ENCODE peak calls at places on chromosomes 12 and 14, in four cellular contexts. K, O, S and I are unnamed samples.

GRCh38 chr12:6958609-6959375 is 7.6 kb downstream of the PTPN6 start:
- DNase-seq in K (no peak), O (no peak), S (no peak), I (no peak)

GRCh38 chr12:31749024-31749704 is 20.3 kb upstream of the AMN1 start:
- DNase-seq in K (peak; percentile 67), O (peak; percentile 95), S (peak; percentile 98), I (peak; percentile 96)

GRCh38 chr14:100392266-100392850 is 69.2 kb downstream of the SLC25A47 start:
- DNase-seq in K (no peak), O (no peak), S (no peak), I (no peak)

GRCh38 chr14:65302571-65303184 is 109.9 kb upstream of the FUT8 start:
- DNase-seq in K (no peak), O (no peak), S (no peak), I (no peak)

GRCh38 chr12:92899388-92900001 is 29.6 kb downstream of the EEA1 start:
- DNase-seq in K (peak; percentile 21), O (no peak), S (peak; percentile 94), I (peak; percentile 74)

GRCh38 chr14:46573518-46573917 is 78.1 kb downstream of the RPL10L start:
- DNase-seq in K (no peak), O (no peak), S (no peak), I (no peak)

GRCh38 chr12:27733052-27733656 is 22.5 kb downstream of the MRPS35 start:
- DNase-seq in K (no peak), O (no peak), S (peak; percentile 13), I (peak; percentile 17)

GRCh38 chr12:108305520-108305919 is 33.6 kb downstream of the CMKLR1 start:
- DNase-seq in K (no peak), O (no peak), S (no peak), I (peak; percentile 60)

DNA sequence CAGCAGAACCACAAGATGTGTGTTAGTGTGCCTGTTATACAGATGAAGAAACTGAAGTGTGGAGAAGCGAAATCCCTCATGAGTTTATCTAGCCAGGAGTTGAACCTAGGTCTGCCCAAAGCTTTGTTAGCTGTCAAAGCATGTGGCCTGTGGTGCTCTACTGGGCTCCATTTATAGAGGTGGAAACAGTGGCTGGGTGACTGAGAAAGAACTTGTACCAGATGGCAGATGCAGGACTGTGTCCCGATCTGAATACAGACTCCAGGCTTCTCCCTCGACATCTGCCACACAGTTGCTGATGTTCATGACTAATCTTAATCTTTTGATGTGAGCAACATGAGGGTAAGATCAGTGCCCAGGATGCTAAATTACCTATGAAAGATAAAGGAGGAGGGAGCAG is 89.1 kb downstream of the C12orf75 start:
- DNase-seq in K (no peak), O (no peak), S (no peak), I (no peak)
- H3K23ac ChIP-seq in K (no peak overlapping the region), O (no peak overlapping the region), S (no peak overlapping the region), I (no peak overlapping the region)

DNA sequence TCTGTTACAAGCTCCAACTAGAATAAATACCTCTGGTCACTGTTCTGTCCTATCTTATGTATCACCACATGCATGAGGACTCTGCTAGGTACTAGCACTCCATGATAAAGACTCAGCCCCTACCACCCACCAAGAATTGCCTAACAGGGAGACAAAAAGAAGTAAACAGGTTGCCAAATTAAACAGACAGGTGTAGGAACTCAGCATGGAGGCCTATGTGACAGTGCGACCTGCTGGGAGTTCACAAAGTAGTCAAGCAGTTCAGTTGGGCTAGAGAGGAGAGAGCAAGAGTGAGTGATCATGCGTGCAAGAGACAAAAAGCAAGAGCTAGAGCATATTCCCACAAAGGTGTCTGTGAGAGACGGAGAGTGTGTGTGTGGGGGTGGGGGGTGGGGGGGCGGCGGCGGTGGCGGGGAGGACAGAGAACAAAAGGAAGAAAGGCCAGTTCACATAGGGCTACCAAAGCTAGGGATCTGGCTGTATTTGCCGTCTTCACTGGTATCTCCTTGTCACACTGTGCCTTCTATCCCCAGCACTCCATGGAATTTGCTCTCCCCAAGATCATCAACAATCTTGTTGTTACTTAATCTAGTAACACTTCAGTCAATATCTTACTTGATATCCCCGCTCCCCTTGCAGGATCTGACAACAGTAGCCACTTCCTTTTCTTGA is 81.2 kb downstream of the SPPL3 start:
- DNase-seq in K (no peak), O (peak; percentile 47), S (peak; percentile 71), I (no peak)
- H3K79me2 ChIP-seq in K (peaks cover 71% of the 10 kb centered on the region), O (peaks cover 5% of the 10 kb centered on the region), S (peaks cover 5% of the 10 kb centered on the region), I (peaks cover 1% of the 10 kb centered on the region)

GRCh38 chr14:104266643-104267575 is 128.5 kb downstream of the KIF26A start:
- DNase-seq in K (no peak), O (peak; percentile 20), S (no peak), I (no peak)
- H3K23ac ChIP-seq in K (no peak overlapping the region), O (no peak overlapping the region), S (no peak overlapping the region), I (no peak overlapping the region)

DNA sequence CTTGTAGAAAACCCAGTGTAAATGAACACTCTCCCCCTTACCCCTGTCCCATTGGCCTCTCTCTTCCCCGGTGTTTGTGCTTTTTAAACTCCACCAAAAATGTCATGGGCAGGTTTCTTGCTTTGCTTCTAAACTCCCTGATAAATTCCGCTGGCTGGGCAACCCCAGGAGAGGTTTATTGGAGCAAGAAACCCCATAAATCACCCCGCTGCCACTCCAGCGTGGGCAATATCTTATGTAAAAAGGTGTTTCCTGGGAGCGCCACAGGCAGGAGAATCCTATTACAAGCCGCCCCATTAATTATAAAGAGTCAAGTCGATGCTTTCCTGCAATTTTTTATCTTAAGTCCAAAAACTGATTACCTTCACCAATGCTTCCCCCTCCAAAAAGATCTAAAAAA is 22.8 kb downstream of the LHX5 start:
- DNase-seq in K (no peak), O (no peak), S (no peak), I (no peak)
- H3K79me2 ChIP-seq in K (no peaks in the 10 kb centered on the region), O (no peaks in the 10 kb centered on the region), S (no peaks in the 10 kb centered on the region), I (no peaks in the 10 kb centered on the region)

GRCh38 chr12:132454154-132454948 is 35.6 kb upstream of the FBRSL1 start:
- DNase-seq in K (no peak), O (no peak), S (no peak), I (no peak)

GRCh38 chr12:132454949-132455418 is 35.0 kb upstream of the FBRSL1 start:
- DNase-seq in K (no peak), O (no peak), S (no peak), I (no peak)

GRCh38 chr12:132456944-132457495 is 32.9 kb upstream of the FBRSL1 start:
- DNase-seq in K (no peak), O (no peak), S (peak; percentile 15), I (no peak)

GRCh38 chr12:132455565-132455964 is 34.4 kb upstream of the FBRSL1 start:
- DNase-seq in K (no peak), O (no peak), S (no peak), I (no peak)

GRCh38 chr12:132456186-132456943 is 33.6 kb upstream of the FBRSL1 start:
- DNase-seq in K (no peak), O (no peak), S (no peak), I (no peak)
- H3K23ac ChIP-seq in K (no peak overlapping the region), O (no peak overlapping the region), S (no peak overlapping the region), I (no peak overlapping the region)

DNA sequence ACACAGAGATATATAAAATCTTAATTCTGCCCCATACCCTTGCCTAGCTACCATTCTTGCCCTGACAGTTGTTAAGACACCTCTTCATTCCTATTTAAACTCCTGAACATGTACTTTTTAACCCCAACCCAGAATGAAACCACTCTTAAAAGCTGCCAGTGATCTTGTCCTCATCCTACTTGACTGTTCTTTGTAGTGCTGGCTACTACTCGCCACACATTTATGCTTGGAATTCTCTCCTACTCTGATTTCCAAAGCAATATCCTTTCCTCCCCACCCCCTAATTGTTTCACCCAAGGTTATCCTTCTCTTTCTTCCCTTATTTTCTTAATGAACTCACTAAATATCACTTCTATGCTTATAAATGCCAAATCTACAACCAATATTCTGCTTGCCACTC is 4.1 kb downstream of the NFYB start:
- DNase-seq in K (no peak), O (no peak), S (no peak), I (no peak)
- H3K79me2 ChIP-seq in K (peaks cover 76% of the 10 kb centered on the region), O (peaks cover 14% of the 10 kb centered on the region), S (peaks cover 15% of the 10 kb centered on the region), I (peaks cover 2% of the 10 kb centered on the region)

GRCh38 chr12:130367003-130367402 is 29.3 kb downstream of the PIWIL1 start:
- DNase-seq in K (no peak), O (no peak), S (no peak), I (no peak)

GRCh38 chr12:130362060-130362459 is 24.4 kb downstream of the PIWIL1 start:
- DNase-seq in K (no peak), O (no peak), S (no peak), I (no peak)

GRCh38 chr12:130367523-130367922 is 29.8 kb downstream of the PIWIL1 start:
- DNase-seq in K (no peak), O (no peak), S (no peak), I (no peak)

GRCh38 chr12:130366159-130366558 is 28.5 kb downstream of the PIWIL1 start:
- DNase-seq in K (no peak), O (no peak), S (no peak), I (no peak)

DNA sequence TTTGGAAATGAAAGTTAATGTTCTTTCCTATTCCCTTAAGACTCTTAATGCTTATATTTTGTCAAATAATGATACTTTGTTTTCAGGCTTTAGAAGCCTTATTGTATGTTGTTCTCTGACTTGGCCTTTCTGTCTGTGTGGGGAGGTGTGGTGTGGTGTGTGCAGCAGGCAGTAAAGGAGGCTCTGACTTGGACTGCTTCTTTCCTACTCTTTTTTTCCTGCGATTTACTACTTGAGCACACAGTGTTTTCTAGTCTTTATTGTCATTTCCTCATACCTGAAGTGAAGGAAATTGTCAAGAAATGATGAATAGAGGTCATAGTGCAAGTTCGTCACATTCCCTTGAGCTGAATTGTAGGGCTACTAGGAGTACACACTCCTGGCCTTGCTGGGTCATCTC is 26.9 kb downstream of the PIWIL1 start:
- DNase-seq in K (no peak), O (no peak), S (no peak), I (peak; percentile 3)
- H3K23ac ChIP-seq in K (no peak overlapping the region), O (no peak overlapping the region), S (no peak overlapping the region), I (no peak overlapping the region)

DNA sequence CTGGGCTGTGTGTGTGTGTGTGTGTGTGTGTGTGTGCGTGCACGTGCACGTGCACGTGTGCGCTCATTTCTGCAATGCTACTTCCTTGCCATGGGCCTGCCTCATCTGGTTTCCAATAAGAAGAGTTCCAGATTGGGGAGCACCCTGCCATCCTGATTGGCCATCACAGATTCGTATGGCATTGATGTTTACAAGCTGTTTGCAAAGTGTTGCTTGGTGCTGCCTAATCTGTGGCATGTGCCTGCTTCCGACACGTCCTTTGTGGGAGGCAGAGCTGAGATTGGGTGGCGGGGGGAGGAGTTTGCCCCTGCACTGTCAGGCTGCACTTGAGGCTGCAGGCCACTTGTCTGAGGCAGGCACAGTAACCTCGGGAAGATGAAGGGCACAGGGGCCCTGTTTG is 39.2 kb downstream of the SAMD4A start:
- DNase-seq in K (no peak), O (peak; percentile 60), S (peak; percentile 86), I (no peak)
- H3K79me2 ChIP-seq in K (peaks cover 6% of the 10 kb centered on the region), O (no peaks in the 10 kb centered on the region), S (peaks cover 2% of the 10 kb centered on the region), I (peaks cover 2% of the 10 kb centered on the region)